ENCODE peak calls at places on chromosomes 7 and 10, in four cellular contexts. U is central memory CD8-positive, alpha-beta T cell; Y is left cardiac atrium; P is left lung. I is an unnamed sample.

GRCh38 chr10:92571649-92572048 is 2.2 kb downstream of the IDE start:
- ATAC-seq in U (no peak), Y (no peak), P (no peak), I (no peak)

GRCh38 chr10:96842896-96843723 is 11.0 kb downstream of the LCOR start:
- ATAC-seq in U (no peak), Y (no peak), P (no peak), I (no peak)

GRCh38 chr7:77680266-77680665 is 16.0 kb upstream of the RSBN1L start:
- ATAC-seq in Y (no peak), U (no peak), P (no peak), I (no peak)

GRCh38 chr10:15802375-15802949 is 57.8 kb downstream of the MINDY3 start:
- ATAC-seq in P (peak; percentile 19), Y (no peak), U (no peak), I (no peak)

GRCh38 chr7:43646603-43647313 is 63.9 kb downstream of the STK17A start:
- ATAC-seq in U (no peak), P (no peak), Y (peak; percentile 60), I (no peak)

GRCh38 chr10:5710854-5711253 is 26.2 kb downstream of the TASOR2 start:
- ATAC-seq in U (no peak), P (peak; percentile 33), Y (no peak), I (no peak)

GRCh38 chr10:69056129-69056528 is 31.8 kb upstream of the SRGN start:
- ATAC-seq in Y (peak; percentile 48), P (peak; percentile 53), U (no peak), I (no peak)

GRCh38 chr7:99428972-99429566 is 9.5 kb downstream of the PTCD1 start:
- ATAC-seq in Y (no peak), P (no peak), U (no peak), I (no peak)

GRCh38 chr7:151206914-151207313 is 3.4 kb downstream of the H2BK1 start:
- ATAC-seq in Y (no peak), P (no peak), U (peak; percentile 74), I (no peak)

GRCh38 chr7:112743811-112744210 is 46.4 kb downstream of the TMEM168 start:
- ATAC-seq in U (no peak), Y (no peak), P (peak; percentile 95), I (no peak)

GRCh38 chr10:22315455-22316285 is 518 bp upstream of the COMMD3 start:
- ATAC-seq in U (peak; percentile 7), P (peak; percentile 7), Y (peak; percentile 5), I (no peak)

GRCh38 chr10:22245567-22245966 is 27.8 kb upstream of the EBLN1 start:
- ATAC-seq in Y (no peak), U (no peak), P (no peak), I (no peak)

GRCh38 chr10:77763453-77764430 is 126.1 kb upstream of the KCNMA1 start:
- ATAC-seq in U (no peak), Y (no peak), P (no peak), I (no peak)

GRCh38 chr10:3893904-3894563 is 109.0 kb upstream of the KLF6 start:
- ATAC-seq in Y (no peak), P (no peak), U (no peak), I (no peak)

GRCh38 chr7:118080947-118081346 is 103.0 kb upstream of the LSM8 start:
- ATAC-seq in U (no peak), Y (peak; percentile 47), P (peak; percentile 62), I (no peak)

GRCh38 chr10:31000867-31001266 is 30.8 kb downstream of the ZNF438 start:
- ATAC-seq in P (peak; percentile 37), Y (peak; percentile 47), U (no peak), I (no peak)

GRCh38 chr10:119412244-119412750 is 130.2 kb downstream of the RGS10 start:
- ATAC-seq in U (no peak), Y (peak; percentile 56), P (peak; percentile 60), I (peak; percentile 52)

GRCh38 chr10:114623661-114624294 is 34.3 kb downstream of the ABLIM1 start:
- ATAC-seq in Y (peak; percentile 48), U (no peak), P (peak; percentile 94), I (peak; percentile 84)

GRCh38 chr7:45148653-45148973 is 9.0 kb upstream of the RAMP3 start:
- ATAC-seq in U (no peak), P (no peak), Y (no peak), I (no peak)

GRCh38 chr7:155276032-155276799 is 21.5 kb upstream of the INSIG1 start:
- ATAC-seq in P (no peak), Y (no peak), U (no peak), I (no peak)

GRCh38 chr10:54854843-54855242 is 53.8 kb upstream of the PCDH15 start:
- ATAC-seq in Y (no peak), U (no peak), P (no peak), I (no peak)

GRCh38 chr7:26197153-26198115 is 3.1 kb downstream of the HNRNPA2B1 start:
- ATAC-seq in U (no peak), P (no peak), Y (no peak), I (no peak)

GRCh38 chr10:32413513-32413912 is 32.4 kb upstream of the CCDC7 start:
- ATAC-seq in Y (no peak), P (peak; percentile 67), U (no peak), I (no peak)

GRCh38 chr10:77478248-77478963 is 159.2 kb downstream of the KCNMA1 start:
- ATAC-seq in U (no peak), P (peak; percentile 12), Y (no peak), I (peak; percentile 82)

GRCh38 chr10:75013522-75013921 is 97.9 kb upstream of the SAMD8 start:
- ATAC-seq in P (no peak), U (no peak), Y (no peak), I (no peak)

GRCh38 chr10:63164045-63164722 is 31.1 kb downstream of the NRBF2 start:
- ATAC-seq in Y (peak; percentile 64), P (no peak), U (no peak), I (peak; percentile 78)

GRCh38 chr7:30330134-30331111 is 46.0 kb downstream of the ZNRF2 start:
- ATAC-seq in Y (peak; percentile 41), P (no peak), U (peak; percentile 93), I (no peak)

GRCh38 chr7:136142583-136142982 is 165.4 kb upstream of the MTPN start:
- ATAC-seq in U (no peak), P (peak; percentile 85), Y (no peak), I (no peak)

GRCh38 chr7:30245913-30246312 is 38.5 kb upstream of the ZNRF2 start:
- ATAC-seq in P (no peak), Y (no peak), U (no peak), I (no peak)

I was measured in gastroesophageal sphincter.